ENCODE peak calls at places on chromosomes 7 and 10, in five cellular contexts. D is HTR-8/SVneo; W is substantia nigra; S is activated T-cell treated with anti-CD3 and anti-CD28 coated beads, Interleukin-2, amount 50 U/mL, for 72 hours; J is pancreas. X is an unnamed sample.

GRCh38 chr7:43658718-43659548 is 70.4 kb downstream of the COA1 start:
- DNase-seq in D (no peak), J (no peak), W (no peak), S (peak), X (no peak)

GRCh38 chr10:31936933-31937332 is 8.3 kb upstream of the ARHGAP12 start:
- DNase-seq in D (no peak), W (no peak), J (no peak), S (no peak), X (no peak)

GRCh38 chr7:34842782-34843181 is 184.8 kb downstream of the NPSR1 start:
- DNase-seq in J (no peak), D (no peak), W (no peak), S (no peak), X (no peak)

GRCh38 chr10:103851261-103851660 is 4.1 kb downstream of the SH3PXD2A start:
- DNase-seq in W (no peak), D (no peak), J (no peak), S (no peak), X (no peak)

GRCh38 chr10:70649526-70649925 is 22.8 kb upstream of the ADAMTS14 start:
- DNase-seq in S (peak), D (no peak), J (no peak), W (no peak), X (no peak)

GRCh38 chr7:157676001-157676400 is 339.2 kb downstream of the DNAJB6 start:
- DNase-seq in J (no peak), W (no peak), S (no peak), D (no peak), X (no peak)

GRCh38 chr10:1846050-1846449 is 108.7 kb upstream of the ADARB2 start:
- DNase-seq in W (no peak), D (no peak), S (no peak), J (no peak), X (no peak)

GRCh38 chr10:69577268-69578232 is 4.3 kb upstream of the NEUROG3 start:
- DNase-seq in D (no peak), J (no peak), W (no peak), S (no peak), X (no peak)

GRCh38 chr7:20816389-20816959 is 29.8 kb upstream of the SP8 start:
- DNase-seq in S (no peak), W (no peak), J (no peak), D (no peak), X (no peak)

GRCh38 chr10:78541528-78542470 is 508.1 kb downstream of the RPS24 start:
- DNase-seq in S (no peak), W (no peak), D (no peak), J (no peak), X (no peak)

GRCh38 chr7:149787428-149788299 is 14.3 kb upstream of the ZNF467 start:
- DNase-seq in J (peak), S (peak), D (no peak), W (no peak), X (no peak)

GRCh38 chr7:26510226-26510957 is 218.7 kb downstream of the SNX10 start:
- DNase-seq in S (no peak), J (no peak), D (no peak), W (no peak), X (no peak)

GRCh38 chr10:124588736-124589451 is 127.3 kb downstream of the LHPP start:
- DNase-seq in S (no peak), D (peak), W (no peak), J (peak), X (no peak)

GRCh38 chr7:37354661-37355131 is 94.0 kb downstream of the ELMO1 start:
- DNase-seq in W (no peak), D (no peak), J (no peak), S (peak), X (peak)

GRCh38 chr7:155298288-155298833 is 683 bp downstream of the INSIG1 start:
- DNase-seq in J (no peak), W (no peak), S (peak), D (no peak), X (no peak)

GRCh38 chr10:70106958-70107791 is 25.4 kb downstream of the AIFM2 start:
- DNase-seq in W (no peak), S (peak), J (no peak), D (peak), X (peak)

GRCh38 chr7:19930851-19931250 is 157.4 kb upstream of the TMEM196 start:
- DNase-seq in W (no peak), J (no peak), S (no peak), D (no peak), X (no peak)

GRCh38 chr10:7767209-7767608 is 20.6 kb downstream of the KIN start:
- DNase-seq in J (no peak), D (no peak), S (no peak), W (no peak), X (no peak)

GRCh38 chr7:128672927-128673517 is 930 bp downstream of the GARIN1A start:
- DNase-seq in J (no peak), S (peak), D (no peak), W (no peak), X (peak)

GRCh38 chr7:18700147-18700546 is 204.6 kb downstream of the HDAC9 start:
- DNase-seq in S (no peak), J (no peak), W (no peak), D (no peak), X (peak)

X was measured in GM20000.